ENCODE peak calls at places on chromosomes 2 and 18, in five cellular contexts. E, U, A, J and P are unnamed samples.

GRCh38 chr18:40935423-40935822 is 1019.6 kb upstream of the PIK3C3 start:
- DNase-seq in A (peak), U (no peak), J (no peak), E (no peak), P (no peak)

GRCh38 chr2:150997702-150998480 is 263.8 kb downstream of the RBM43 start:
- DNase-seq in U (no peak), A (no peak), J (no peak), E (no peak), P (no peak)

GRCh38 chr2:226983891-226984290 is 148.0 kb downstream of the RHBDD1 start:
- DNase-seq in J (no peak), A (no peak), E (no peak), U (no peak), P (no peak)

GRCh38 chr2:44805836-44806235 is 135.7 kb upstream of the SIX3 start:
- DNase-seq in U (no peak), A (peak), E (no peak), J (no peak), P (no peak)

GRCh38 chr2:34789162-34789561 is 1190.1 kb upstream of the FAM98A start:
- DNase-seq in A (no peak), E (no peak), J (no peak), U (no peak), P (no peak)

GRCh38 chr2:47070920-47071824 is 83.9 kb downstream of the STPG4 start:
- DNase-seq in U (peak), A (no peak), J (peak), E (no peak), P (peak)

GRCh38 chr18:3526421-3527354 is 76.7 kb downstream of the TGIF1 start:
- DNase-seq in A (peak), J (no peak), E (no peak), U (no peak), P (no peak)

GRCh38 chr2:39059366-39059952 is 61.4 kb downstream of the SOS1 start:
- DNase-seq in A (peak), E (no peak), J (no peak), U (no peak), P (peak)

GRCh38 chr2:55585451-55586079 is 31.9 kb downstream of the PPP4R3B start:
- DNase-seq in E (peak), A (no peak), U (no peak), J (no peak), P (no peak)

GRCh38 chr18:80166725-80167124 is 57.7 kb downstream of the ADNP2 start:
- DNase-seq in U (no peak), E (no peak), A (no peak), J (no peak), P (no peak)

GRCh38 chr2:240392084-240392947 is 43.1 kb upstream of the GPC1 start:
- DNase-seq in U (peak), E (no peak), J (no peak), A (peak), P (no peak)

GRCh38 chr2:101803128-101803527 is 105.6 kb downstream of the MAP4K4 start:
- DNase-seq in A (no peak), E (no peak), U (no peak), J (no peak), P (no peak)

GRCh38 chr2:57943271-57943670 is 103.3 kb upstream of the VRK2 start:
- DNase-seq in U (no peak), A (no peak), E (peak), J (no peak), P (no peak)

GRCh38 chr2:24121469-24121868 is 1.7 kb downstream of the PFN4 start:
- DNase-seq in E (no peak), U (no peak), J (no peak), A (peak), P (no peak)

GRCh38 chr2:105403241-105403784 is 4.5 kb upstream of the FHL2 start:
- DNase-seq in E (no peak), J (no peak), U (no peak), A (peak), P (no peak)

GRCh38 chr18:12287684-12288405 is 20.2 kb upstream of the TUBB6 start:
- DNase-seq in J (peak), A (peak), E (peak), U (peak), P (no peak)

GRCh38 chr18:67310826-67311225 is 205.7 kb downstream of the DSEL start:
- DNase-seq in A (no peak), J (no peak), E (no peak), U (no peak), P (no peak)

GRCh38 chr2:1613731-1614354 is 130.5 kb downstream of the PXDN start:
- DNase-seq in A (peak), U (no peak), J (no peak), E (no peak), P (no peak)

GRCh38 chr2:43898134-43898957 is 59.6 kb downstream of the ABCG8 start:
- DNase-seq in U (peak), J (no peak), E (no peak), A (peak), P (no peak)

GRCh38 chr2:77458216-77458615 is 64.0 kb downstream of the LRRTM4 start:
- DNase-seq in U (no peak), E (no peak), J (no peak), A (no peak), P (no peak)

GRCh38 chr2:71609958-71610357 is 156.6 kb downstream of the DYSF start:
- DNase-seq in J (no peak), A (peak), E (peak), U (no peak), P (no peak)

GRCh38 chr2:205511666-205512065 is 170.6 kb upstream of the NRP2 start:
- DNase-seq in A (no peak), J (no peak), E (no peak), U (no peak), P (no peak)

GRCh38 chr18:13232060-13232917 is 13.7 kb downstream of the LDLRAD4 start:
- DNase-seq in E (no peak), J (no peak), A (no peak), U (no peak), P (no peak)

GRCh38 chr2:160042054-160042453 is 20.4 kb downstream of the PLA2R1 start:
- DNase-seq in U (no peak), J (no peak), E (no peak), A (no peak), P (no peak)

GRCh38 chr2:227370791-227371312 is 8.3 kb downstream of the TM4SF20 start:
- DNase-seq in A (no peak), J (peak), U (no peak), E (no peak), P (no peak)

GRCh38 chr2:130864830-130865229 is 28.1 kb downstream of the ARHGEF4 start:
- DNase-seq in J (no peak), A (no peak), U (no peak), E (peak), P (no peak)

GRCh38 chr2:152432206-152432653 is 97.3 kb downstream of the FMNL2 start:
- DNase-seq in J (no peak), U (no peak), E (no peak), A (no peak), P (no peak)

GRCh38 chr18:70700496-70700895 is 411.7 kb downstream of the SOCS6 start:
- DNase-seq in J (no peak), E (no peak), A (no peak), U (no peak), P (no peak)

GRCh38 chr2:40093036-40093673 is 314.1 kb upstream of the THUMPD2 start:
- DNase-seq in A (no peak), U (no peak), E (no peak), J (no peak), P (no peak)

GRCh38 chr2:207248702-207249355 is 83.1 kb upstream of the KLF7 start:
- DNase-seq in U (no peak), E (no peak), A (no peak), J (no peak), P (no peak)

GRCh38 chr2:205614965-205615364 is 67.3 kb upstream of the NRP2 start:
- DNase-seq in E (no peak), U (no peak), A (no peak), J (no peak), P (no peak)

GRCh38 chr2:30796723-30797122 is 10.5 kb downstream of the CAPN13 start:
- DNase-seq in U (no peak), J (no peak), A (no peak), E (no peak), P (no peak)

GRCh38 chr2:185643434-185643833 is 95.2 kb upstream of the FSIP2 start:
- DNase-seq in A (no peak), U (no peak), J (no peak), E (no peak), P (no peak)

GRCh38 chr2:44237221-44237620 is 38.1 kb upstream of the SLC3A1 start:
- DNase-seq in U (no peak), A (no peak), J (no peak), E (no peak), P (peak)

GRCh38 chr2:38474833-38475566 is 97.9 kb upstream of the ATL2 start:
- DNase-seq in J (no peak), A (no peak), E (no peak), U (no peak), P (no peak)

DNA sequence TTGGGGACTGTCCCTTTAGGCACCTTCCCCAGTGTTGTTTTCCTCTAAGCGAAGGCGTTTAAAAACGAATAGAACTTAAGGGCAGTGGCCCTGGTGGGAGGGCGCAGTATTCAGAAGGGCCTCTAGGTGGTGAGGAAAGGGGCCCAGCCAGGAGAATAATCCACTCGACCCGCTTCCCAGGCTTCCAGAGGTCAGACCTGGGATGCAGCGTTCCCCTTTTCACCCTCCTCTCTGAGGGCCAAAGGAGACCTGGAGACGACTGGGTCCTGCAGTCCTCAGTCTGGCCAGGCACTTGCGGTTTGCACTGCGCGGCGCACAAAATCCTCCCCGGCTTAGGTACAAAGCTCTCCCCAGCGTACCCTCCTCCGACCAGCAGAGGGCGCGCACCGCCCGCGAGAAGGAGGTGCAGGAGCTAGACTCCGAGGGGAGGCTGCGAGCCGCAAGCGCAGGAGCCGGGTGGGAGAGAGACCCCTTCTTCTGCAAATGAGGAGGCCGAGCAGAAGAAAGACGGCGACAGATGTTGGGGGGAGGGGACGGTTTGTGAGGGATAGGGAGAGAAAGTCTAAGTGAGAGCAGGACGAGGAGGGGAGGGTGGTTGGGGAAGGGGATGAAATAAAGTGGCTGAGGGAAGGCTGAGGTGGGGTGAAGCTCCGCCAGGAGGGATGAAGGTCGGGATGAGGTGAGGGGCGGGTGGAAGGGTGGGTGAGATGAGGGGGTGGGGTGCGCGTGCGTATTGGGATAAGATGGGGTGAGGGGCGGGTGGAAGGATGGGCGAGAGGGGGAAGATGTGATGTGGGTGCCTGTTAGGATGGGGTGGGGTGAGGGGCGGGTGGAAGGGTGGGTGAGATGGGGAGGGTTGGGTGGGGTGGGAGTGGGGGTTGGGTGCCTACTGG is 4.9 kb downstream of the FEV start:
- DNase-seq in E (no peak), J (no peak), A (peak), U (peak), P (peak)
- H3K4me3 ChIP-seq in E (peak), J (peak), A (peak), U (no peak), P (peak)

DNA sequence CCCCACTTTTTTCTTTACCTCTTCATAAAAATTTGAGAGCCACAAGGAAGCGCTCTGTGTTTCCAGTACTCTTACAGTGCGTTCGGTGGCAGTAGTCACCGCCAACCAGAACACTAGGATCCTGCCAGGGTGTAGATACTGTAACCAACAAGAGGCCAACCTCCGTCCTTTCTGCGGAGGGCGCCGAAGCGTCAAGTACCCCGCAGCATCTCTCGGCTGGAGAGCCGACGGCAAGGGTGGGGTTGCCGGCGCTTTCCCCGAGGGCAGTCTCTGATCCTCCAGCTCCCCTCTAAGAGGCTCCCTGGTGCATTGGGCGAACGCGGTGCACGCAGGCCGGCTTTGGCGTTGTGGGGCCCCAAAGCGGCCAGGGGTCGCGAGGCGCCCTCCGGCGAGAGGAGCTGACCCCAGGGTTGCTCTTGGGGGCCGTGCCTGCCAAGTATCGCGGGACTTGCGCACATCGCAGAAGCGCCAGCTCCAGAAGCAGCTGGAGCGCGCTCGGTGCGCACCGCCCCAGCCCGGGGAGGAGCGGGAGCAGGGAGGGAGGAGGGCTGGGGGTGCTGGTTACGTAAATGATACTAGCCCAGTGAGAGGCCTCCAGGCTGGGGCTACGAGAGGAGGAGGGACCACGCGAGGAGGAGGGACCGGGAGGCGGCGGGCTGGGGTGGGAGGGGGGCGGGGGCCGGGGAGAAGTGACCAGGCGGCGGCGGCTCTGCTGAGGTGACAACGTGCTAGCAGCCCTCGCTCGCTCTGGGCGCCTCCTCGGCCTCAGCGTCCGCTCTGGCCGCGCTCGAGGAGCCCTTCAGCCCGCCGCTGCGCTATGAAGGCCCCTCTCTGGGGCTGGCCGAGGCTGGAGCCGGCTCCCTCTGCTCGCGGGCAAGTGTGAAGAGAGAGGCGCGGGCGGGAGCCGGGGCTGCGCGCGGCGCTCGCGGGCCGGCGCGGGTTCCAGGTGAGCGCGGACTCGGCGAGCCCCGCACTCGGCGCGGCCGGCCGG is at the start of gene GALNT13:
- DNase-seq in E (no peak), A (peak), J (no peak), U (peak), P (no peak)
- H3K4me3 ChIP-seq in E (no peak), A (peak), J (peak), U (peak), P (no peak)

DNA sequence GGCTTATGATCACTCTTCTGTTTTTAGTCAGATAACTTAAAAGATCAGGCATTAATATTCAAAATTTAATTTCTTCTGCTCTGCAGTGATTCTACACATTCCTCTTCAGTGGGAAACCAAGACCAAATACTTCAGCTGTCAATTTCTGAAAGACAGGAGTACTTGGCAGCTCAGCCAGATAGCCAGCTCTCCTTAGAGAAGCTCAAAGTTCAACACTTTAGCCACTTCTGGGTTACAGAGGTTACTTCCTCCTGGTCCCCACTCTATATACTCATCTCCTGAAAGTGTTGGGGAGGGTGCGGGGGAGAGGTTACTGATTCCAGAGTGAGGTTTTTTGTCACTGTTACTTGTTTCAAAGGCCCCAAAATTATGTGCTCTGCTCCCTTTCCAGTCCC is 4.1 kb downstream of the CYTIP start:
- DNase-seq in J (no peak), A (no peak), E (no peak), U (no peak), P (no peak)
- H3K4me3 ChIP-seq in J (peak), A (no peak), E (no peak), U (no peak), P (peak)

DNA sequence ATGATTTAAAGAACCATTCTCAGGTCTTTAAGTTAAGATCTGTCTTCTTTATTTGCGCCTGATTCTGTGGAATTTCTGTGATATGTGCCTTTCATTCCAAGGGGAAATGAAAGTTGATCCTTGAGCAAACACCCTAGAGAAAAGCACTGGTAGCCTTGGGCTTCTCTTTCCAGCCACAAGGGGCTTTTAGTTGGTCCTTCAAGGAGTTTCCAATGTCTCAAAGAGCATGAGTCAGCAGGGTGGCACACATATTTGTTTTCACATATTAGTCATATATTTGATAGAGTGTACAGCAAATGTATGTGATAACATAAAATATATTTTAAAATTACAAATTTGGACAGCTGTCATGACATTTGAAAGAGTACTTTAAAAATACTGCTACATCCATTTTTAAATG is 339.5 kb downstream of the TXNL1 start:
- DNase-seq in U (no peak), E (peak), J (no peak), A (no peak), P (no peak)
- H3K4me3 ChIP-seq in U (no peak), E (no peak), J (no peak), A (no peak), P (no peak)

DNA sequence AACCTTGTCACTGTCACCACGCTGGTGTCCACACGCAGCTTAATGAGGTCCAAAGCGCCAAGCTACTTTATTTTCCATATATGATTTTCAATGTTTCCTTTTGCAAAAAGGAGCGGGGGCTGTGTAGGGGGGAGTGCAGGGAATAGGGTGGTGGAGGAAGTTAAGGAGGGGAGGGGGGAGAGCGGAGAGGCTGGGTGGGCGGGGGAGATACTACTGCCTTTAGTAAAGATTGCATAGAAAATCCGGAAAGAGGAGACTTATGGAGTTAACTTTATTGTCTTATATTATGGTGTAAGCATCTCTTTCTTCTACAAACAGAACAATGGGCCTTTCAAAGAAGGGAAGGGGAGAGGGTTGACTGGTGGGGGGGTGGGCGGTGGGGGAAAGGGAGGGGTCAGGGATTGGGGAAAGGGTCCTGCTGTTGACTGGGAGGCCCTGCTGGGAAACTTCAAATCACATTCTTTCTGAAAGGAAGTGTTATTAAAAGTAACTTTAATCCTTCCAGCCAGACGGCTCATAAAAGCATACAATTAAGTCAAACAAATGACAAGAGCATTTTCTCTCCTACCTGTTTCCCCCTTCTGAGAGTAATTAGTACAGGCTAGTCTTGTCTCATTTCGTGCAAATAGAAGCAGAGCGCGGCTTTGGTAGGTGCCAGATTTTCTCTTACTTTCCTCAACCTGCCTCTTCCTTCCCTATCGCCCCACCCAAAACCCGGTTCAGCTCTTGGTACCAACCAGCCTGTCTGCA is 2112.8 kb upstream of the PIK3C3 start:
- DNase-seq in J (no peak), A (peak), E (no peak), U (no peak), P (no peak)
- H3K4me3 ChIP-seq in J (no peak), A (peak), E (peak), U (peak), P (no peak)

DNA sequence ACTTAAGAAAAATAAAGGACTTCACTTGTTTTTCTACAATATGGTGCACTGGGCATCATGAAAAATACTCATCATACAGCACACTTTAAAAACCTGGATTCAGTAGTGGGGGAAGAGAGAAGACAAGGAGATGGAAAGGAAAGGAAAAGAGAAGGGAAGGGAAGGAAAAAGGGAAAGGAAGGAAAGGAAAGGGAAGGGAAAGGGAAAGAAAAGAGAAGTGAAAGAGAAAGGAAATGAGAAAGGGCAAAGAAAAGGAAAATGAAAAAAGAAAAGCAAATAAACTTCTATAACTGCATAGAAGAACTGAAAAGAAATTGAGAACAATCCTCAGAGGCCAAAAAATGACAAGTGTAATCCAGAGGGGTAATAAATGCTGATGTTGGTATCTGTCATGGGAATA is 388.1 kb upstream of the PKDCC start:
- DNase-seq in J (no peak), E (no peak), U (no peak), A (no peak), P (no peak)
- H3K4me3 ChIP-seq in J (no peak), E (no peak), U (no peak), A (no peak), P (no peak)

GRCh38 chr2:181812106-181812745 is 79.3 kb upstream of the ITPRID2 start:
- DNase-seq in A (no peak), E (no peak), J (no peak), U (no peak), P (no peak)
- H3K4me3 ChIP-seq in A (no peak), E (no peak), J (no peak), U (no peak), P (no peak)